ENCODE peak calls at places on chromosomes 3 and 15, in four cellular contexts. U is HepG2, S is K562, N is HCT116. A is an unnamed sample.

GRCh38 chr3:156495816-156496215 is 59.1 kb downstream of the SSR3 start:
- DNase-seq in U (no peak), S (no peak), N (no peak), A (no peak)

GRCh38 chr3:172685331-172686214 is 25.3 kb downstream of the NCEH1 start:
- DNase-seq in U (no peak), S (no peak), N (no peak), A (no peak)

GRCh38 chr3:161500057-161500836 is 3.6 kb downstream of the OTOL1 start:
- DNase-seq in U (peak; percentile 1), S (no peak), N (no peak), A (no peak)

GRCh38 chr15:67639591-67639990 is 97.1 kb downstream of the MAP2K5 start:
- DNase-seq in U (no peak), S (no peak), N (no peak), A (no peak)

GRCh38 chr15:39270976-39271375 is 309.9 kb upstream of the THBS1 start:
- DNase-seq in U (no peak), S (no peak), N (no peak), A (no peak)

GRCh38 chr3:33467786-33468185 is 27.6 kb upstream of the UBP1 start:
- DNase-seq in U (peak; percentile 16), S (peak; percentile 37), N (no peak), A (no peak)

GRCh38 chr15:40276927-40277326 is 5.9 kb downstream of the ANKRD63 start:
- DNase-seq in U (peak; percentile 56), S (no peak), N (no peak), A (no peak)

GRCh38 chr3:10315101-10315500 is 5.8 kb downstream of the SEC13 start:
- DNase-seq in U (no peak), S (no peak), N (no peak), A (no peak)

GRCh38 chr15:85592148-85592547 is 202.6 kb downstream of the KLHL25 start:
- DNase-seq in U (peak; percentile 27), S (no peak), N (no peak), A (no peak)

GRCh38 chr15:67805871-67806538 is 19.3 kb upstream of the SKOR1 start:
- DNase-seq in U (no peak), S (no peak), N (no peak), A (no peak)

GRCh38 chr15:78213425-78213750 is 21.0 kb downstream of the ACSBG1 start:
- DNase-seq in U (no peak), S (no peak), N (no peak), A (no peak)

GRCh38 chr3:196138927-196139680 is 57.2 kb upstream of the TFRC start:
- DNase-seq in U (no peak), S (no peak), N (no peak), A (no peak)

GRCh38 chr15:43789409-43789808 is 2.7 kb upstream of the SERF2 start:
- DNase-seq in U (no peak), S (no peak), N (no peak), A (no peak)

GRCh38 chr3:107829185-107829584 is 261.6 kb downstream of the CD47 start:
- DNase-seq in U (no peak), S (no peak), N (no peak), A (no peak)

GRCh38 chr3:179933079-179933478 is 103.7 kb downstream of the PEX5L start:
- DNase-seq in U (no peak), S (no peak), N (no peak), A (no peak)

GRCh38 chr3:98039322-98040024 is 4.4 kb upstream of the GABRR3 start:
- DNase-seq in U (peak; percentile 78), S (peak; percentile 65), N (peak; percentile 89), A (peak; percentile 87)

GRCh38 chr3:67518196-67518595 is 136.2 kb downstream of the SUCLG2 start:
- DNase-seq in U (no peak), S (no peak), N (no peak), A (no peak)

GRCh38 chr3:58746758-58747157 is 80.2 kb upstream of the FAM3D start:
- DNase-seq in U (no peak), S (no peak), N (no peak), A (no peak)

GRCh38 chr3:58737644-58738043 is 71.1 kb upstream of the FAM3D start:
- DNase-seq in U (no peak), S (no peak), N (no peak), A (no peak)

GRCh38 chr3:58748024-58748423 is 81.5 kb upstream of the FAM3D start:
- DNase-seq in U (no peak), S (no peak), N (no peak), A (no peak)

GRCh38 chr3:58743296-58743695 is 76.7 kb upstream of the FAM3D start:
- DNase-seq in U (no peak), S (no peak), N (no peak), A (no peak)

GRCh38 chr3:58742239-58742638 is 75.7 kb upstream of the FAM3D start:
- DNase-seq in U (no peak), S (no peak), N (no peak), A (no peak)
- TF ChIP-seq TCF7L2 in U (no peak), S (no peak), N (no peak), A (no peak)

DNA sequence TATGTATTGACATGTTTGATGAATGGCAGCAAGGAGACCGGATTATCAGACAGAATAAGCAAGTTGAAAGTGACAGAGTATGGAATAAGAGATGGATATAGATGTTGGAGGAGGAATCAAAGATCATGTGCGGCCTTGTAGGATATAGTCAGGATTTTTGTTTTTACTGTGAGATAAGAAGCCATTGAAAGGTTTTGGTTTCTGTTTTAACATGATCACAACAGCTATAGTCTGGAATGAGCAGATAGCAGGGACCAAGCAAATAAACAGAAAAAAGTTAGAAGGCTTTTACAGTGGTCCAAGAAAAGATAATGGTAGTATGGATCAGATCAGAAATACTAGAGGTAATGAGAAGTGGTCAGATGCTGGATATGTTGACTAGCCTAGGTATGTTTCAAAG is 52.6 kb downstream of the SLC12A6 start:
- DNase-seq in U (no peak), S (no peak), N (no peak), A (no peak)
- TF ChIP-seq TCF7L2 in U (no peak), S (no peak), N (no peak), A (no peak)

DNA sequence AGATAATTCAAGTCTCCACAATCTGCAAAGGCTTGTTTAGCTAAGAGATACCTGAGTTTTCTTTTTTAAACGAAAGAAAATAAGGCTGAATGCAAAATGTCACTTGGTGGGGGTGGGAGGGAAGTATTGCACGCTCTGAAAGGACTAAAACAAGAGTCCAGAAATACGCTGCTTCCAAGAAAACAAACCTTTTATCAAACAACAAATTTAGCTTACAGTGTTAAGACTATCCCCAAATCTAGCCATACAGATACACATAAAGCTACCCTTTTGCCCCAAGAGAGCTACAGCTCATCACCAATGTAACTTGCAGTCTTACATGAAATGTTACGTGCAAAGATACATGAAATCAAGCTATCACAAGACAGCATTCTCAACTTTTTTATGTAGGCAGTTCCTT is 522.5 kb downstream of the FOXP1 start:
- DNase-seq in U (no peak), S (no peak), N (no peak), A (no peak)
- TF ChIP-seq TCF7L2 in U (no peak), S (no peak), N (no peak), A (no peak)

GRCh38 chr15:55856506-55856905 is 113.6 kb upstream of the PRTG start:
- DNase-seq in U (no peak), S (no peak), N (no peak), A (no peak)
- TF ChIP-seq TCF7L2 in U (no peak), S (no peak), N (no peak), A (no peak)

GRCh38 chr15:98612490-98613110 is 35.7 kb upstream of the IGF1R start:
- DNase-seq in U (no peak), S (no peak), N (no peak), A (no peak)

GRCh38 chr15:98611031-98611430 is 37.3 kb upstream of the IGF1R start:
- DNase-seq in U (no peak), S (no peak), N (no peak), A (no peak)

GRCh38 chr15:98609144-98609852 is 39.0 kb upstream of the IGF1R start:
- DNase-seq in U (no peak), S (no peak), N (peak; percentile 18), A (no peak)

GRCh38 chr15:98614681-98615080 is 33.7 kb upstream of the IGF1R start:
- DNase-seq in U (no peak), S (no peak), N (no peak), A (no peak)

GRCh38 chr15:98611808-98612207 is 36.5 kb upstream of the IGF1R start:
- DNase-seq in U (no peak), S (no peak), N (no peak), A (no peak)
- TF ChIP-seq TCF7L2 in U (no peak), S (no peak), N (no peak), A (peak; percentile 61)

DNA sequence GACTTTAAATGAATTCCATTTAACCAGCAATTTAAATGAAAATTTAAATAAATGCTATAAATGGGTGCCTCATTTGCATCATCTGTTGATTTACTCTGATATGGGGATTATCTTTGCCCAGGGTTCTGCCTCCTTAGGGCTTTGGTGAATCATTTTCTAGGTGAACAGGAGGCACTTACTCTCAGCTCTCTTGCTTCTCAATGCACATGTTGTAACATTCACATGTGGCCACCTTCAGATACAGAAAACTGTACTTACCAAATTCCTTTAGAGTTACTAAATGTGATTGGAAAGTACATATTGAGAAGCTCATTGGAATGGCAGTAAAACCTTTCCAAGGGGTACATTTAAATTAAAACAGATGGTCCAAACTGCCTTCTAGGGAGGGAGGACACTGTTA is 20.8 kb downstream of the GADL1 start:
- DNase-seq in U (no peak), S (no peak), N (no peak), A (no peak)
- TF ChIP-seq TCF7L2 in U (no peak), S (no peak), N (no peak), A (no peak)